ENCODE peak calls at places on chromosomes 6 and 20, in five cellular contexts. E is testis, O is cardiac fibroblast, F is H1, N is fibroblast of lung. P is an unnamed sample.

GRCh38 chr6:3195695-3196497 is 31.6 kb downstream of the TUBB2B start:
- DNase-seq in E (peak), O (no peak), F (peak), N (peak), P (no peak)

GRCh38 chr6:27297484-27297856 is 14.6 kb downstream of the POM121L2 start:
- DNase-seq in E (no peak), O (no peak), F (no peak), N (no peak), P (no peak)

GRCh38 chr20:20076297-20077065 is 24.1 kb downstream of the CFAP61 start:
- DNase-seq in E (no peak), O (peak), F (no peak), N (peak), P (peak)

GRCh38 chr20:20002101-20002998 is 14.8 kb upstream of the NAA20 start:
- DNase-seq in E (no peak), O (peak), F (no peak), N (no peak), P (peak)

GRCh38 chr6:83221886-83222479 is 28.8 kb downstream of the RWDD2A start:
- DNase-seq in E (no peak), O (peak), F (no peak), N (peak), P (peak)

GRCh38 chr6:123417411-123417810 is 219.3 kb downstream of the TRDN start:
- DNase-seq in E (no peak), O (no peak), F (no peak), N (no peak), P (no peak)

GRCh38 chr6:135251964-135252429 is 70.9 kb downstream of the MYB start:
- DNase-seq in E (no peak), O (no peak), F (no peak), N (peak), P (peak)

GRCh38 chr20:56445130-56445529 is 23.3 kb upstream of the RTF2 start:
- DNase-seq in E (no peak), O (no peak), F (no peak), N (no peak), P (no peak)

GRCh38 chr6:143337201-143337949 is 113.1 kb downstream of the ADAT2 start:
- DNase-seq in E (peak), O (peak), F (peak), N (no peak), P (peak)

GRCh38 chr20:63567382-63568169 is 6.5 kb downstream of the HELZ2 start:
- DNase-seq in E (no peak), O (no peak), F (no peak), N (no peak), P (no peak)

GRCh38 chr6:150907385-150907784 is 41.9 kb downstream of the MTHFD1L start:
- DNase-seq in E (peak), O (peak), F (no peak), N (no peak), P (no peak)

GRCh38 chr6:90370493-90370959 is 73.9 kb upstream of the BACH2 start:
- DNase-seq in E (no peak), O (no peak), F (no peak), N (peak), P (no peak)

GRCh38 chr6:64713175-64713574 is 993.9 kb downstream of the EYS start:
- DNase-seq in E (no peak), O (no peak), F (no peak), N (no peak), P (no peak)

GRCh38 chr6:33761922-33762629 is 15.4 kb upstream of the IP6K3 start:
- DNase-seq in E (peak), O (peak), F (peak), N (no peak), P (peak)

GRCh38 chr20:1674361-1674760 is 16.8 kb upstream of the SIRPG start:
- DNase-seq in E (no peak), O (no peak), F (peak), N (no peak), P (no peak)

GRCh38 chr6:48397887-48398286 is 286.9 kb upstream of the PTCHD4 start:
- DNase-seq in E (no peak), O (no peak), F (no peak), N (no peak), P (no peak)

GRCh38 chr6:144582939-144583613 is 297.9 kb downstream of the UTRN start:
- DNase-seq in E (peak), O (peak), F (peak), N (peak), P (no peak)

GRCh38 chr20:1327241-1327653 is 1.7 kb downstream of the SDCBP2 start:
- DNase-seq in E (peak), O (peak), F (peak), N (peak), P (peak)

GRCh38 chr20:19889011-19889953 is 127.9 kb upstream of the NAA20 start:
- DNase-seq in E (peak), O (peak), F (no peak), N (peak), P (peak)

GRCh38 chr20:31713312-31714049 is 9.2 kb downstream of the BCL2L1 start:
- DNase-seq in E (peak), O (peak), F (no peak), N (peak), P (peak)

DNA sequence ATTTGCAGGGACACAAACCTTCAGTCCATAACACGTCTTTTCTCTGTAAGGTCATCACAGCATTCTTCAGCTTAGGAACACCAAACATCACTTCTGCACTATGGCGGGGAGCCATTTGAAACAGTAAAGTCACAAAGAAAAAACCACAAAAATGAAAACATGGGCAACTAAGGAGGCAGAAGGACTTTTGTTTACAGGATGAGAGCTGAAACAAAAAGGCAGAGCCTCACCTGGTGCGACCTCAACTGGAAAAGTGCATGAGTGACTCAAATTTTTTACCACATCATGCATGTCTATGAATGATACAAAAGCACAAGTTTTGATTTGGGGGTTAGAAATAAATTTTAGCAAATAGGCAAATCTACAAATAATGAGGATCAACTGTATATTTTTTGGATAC is 68.2 kb upstream of the TNFAIP3 start:
- DNase-seq in E (no peak), O (no peak), F (no peak), N (peak), P (peak)
- H3K4me3 ChIP-seq in E (no peak), O (no peak), F (no peak), N (no peak), P (no peak)

GRCh38 chr20:45083127-45083526 is 17.8 kb downstream of the KCNS1 start:
- DNase-seq in E (no peak), O (no peak), F (no peak), N (no peak), P (no peak)

GRCh38 chr20:45085289-45085688 is 15.6 kb downstream of the KCNS1 start:
- DNase-seq in E (no peak), O (no peak), F (no peak), N (no peak), P (no peak)

GRCh38 chr20:45077559-45077958 is 23.4 kb downstream of the KCNS1 start:
- DNase-seq in E (no peak), O (no peak), F (no peak), N (no peak), P (no peak)

GRCh38 chr20:45082468-45082867 is 18.5 kb downstream of the KCNS1 start:
- DNase-seq in E (no peak), O (no peak), F (no peak), N (no peak), P (no peak)

DNA sequence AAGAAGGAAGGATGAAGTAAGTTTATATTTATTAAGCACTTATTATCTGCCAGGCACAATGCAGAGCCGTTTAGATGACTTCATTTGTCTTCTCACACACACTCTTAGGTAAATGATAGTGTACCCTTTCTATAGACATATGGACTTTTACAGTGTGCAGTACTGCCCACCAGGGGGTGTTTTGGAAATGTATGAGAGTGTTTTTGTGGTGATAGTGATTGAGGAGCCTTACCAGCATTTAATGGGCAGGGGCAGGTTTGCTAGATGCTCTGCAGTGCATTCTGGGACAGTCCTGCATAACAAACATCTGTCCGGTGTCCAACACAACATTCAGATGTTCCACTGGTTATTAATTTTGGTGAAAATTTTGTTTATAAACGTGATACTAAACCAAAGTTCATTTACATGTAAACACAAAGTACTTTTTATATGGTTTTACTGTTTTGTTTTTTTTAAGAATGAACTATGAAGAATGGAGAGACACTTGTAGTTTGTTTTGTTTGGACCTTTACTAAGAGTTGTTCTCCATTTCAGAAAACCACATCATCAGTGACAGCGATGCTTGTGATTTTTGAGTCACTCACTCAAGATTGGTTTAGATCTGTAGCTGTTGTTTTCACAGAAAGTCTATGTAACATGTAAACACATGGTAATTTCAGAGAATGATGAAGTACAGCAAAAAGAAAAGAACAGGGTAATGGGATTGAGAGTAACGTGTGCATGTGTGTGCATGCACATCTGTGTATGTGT is 19.9 kb downstream of the KCNS1 start:
- DNase-seq in E (no peak), O (no peak), F (no peak), N (no peak), P (no peak)
- TF ChIP-seq CTCF in E (peak), O (peak), F (peak), N (peak), P (peak)

GRCh38 chr20:36835025-36835424 is 40.9 kb upstream of the TLDC2 start:
- DNase-seq in E (no peak), O (no peak), F (no peak), N (no peak), P (no peak)

GRCh38 chr20:36835453-36836198 is 40.3 kb upstream of the TLDC2 start:
- DNase-seq in E (peak), O (peak), F (peak), N (peak), P (peak)

GRCh38 chr20:36833275-36834020 is 42.5 kb upstream of the TLDC2 start:
- DNase-seq in E (peak), O (no peak), F (no peak), N (no peak), P (peak)

GRCh38 chr20:36839150-36839549 is 36.8 kb upstream of the TLDC2 start:
- DNase-seq in E (no peak), O (no peak), F (no peak), N (no peak), P (no peak)

GRCh38 chr20:36836591-36837329 is 39.2 kb upstream of the TLDC2 start:
- DNase-seq in E (peak), O (peak), F (peak), N (no peak), P (peak)
- H3K4me3 ChIP-seq in E (no peak), O (no peak), F (no peak), N (no peak), P (no peak)

DNA sequence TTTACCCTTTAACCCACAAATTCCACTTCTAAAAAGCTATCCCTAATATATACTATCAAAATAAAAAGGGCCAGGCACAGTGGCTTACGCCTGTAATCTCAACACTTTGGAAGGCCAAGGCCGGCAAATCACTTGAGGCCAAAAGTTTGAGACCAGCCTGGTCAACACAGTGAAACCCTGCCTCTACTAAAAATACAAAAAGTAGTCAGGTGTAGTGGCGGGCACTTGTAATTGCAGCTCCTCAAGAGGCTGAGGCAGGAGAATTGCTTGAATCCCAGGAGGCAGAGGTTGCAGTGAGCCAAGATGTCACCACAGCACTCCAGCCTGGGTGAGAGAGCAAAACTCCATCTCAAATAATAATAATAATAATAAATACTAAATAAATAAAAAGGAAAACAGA is 82.5 kb downstream of the TRIM27 start:
- DNase-seq in E (no peak), O (no peak), F (no peak), N (no peak), P (no peak)
- TF ChIP-seq CTCF in E (no peak), O (no peak), F (peak), N (no peak), P (no peak)

GRCh38 chr6:28586273-28586672 is 60.6 kb downstream of the GPX5 start:
- DNase-seq in E (peak), O (no peak), F (no peak), N (peak), P (no peak)

GRCh38 chr6:28587746-28588075 is 62.0 kb downstream of the GPX5 start:
- DNase-seq in E (no peak), O (no peak), F (no peak), N (peak), P (no peak)

GRCh38 chr6:28587011-28587745 is 61.5 kb downstream of the GPX5 start:
- DNase-seq in E (peak), O (peak), F (peak), N (peak), P (no peak)

GRCh38 chr6:28589952-28590340 is 64.3 kb downstream of the GPX5 start:
- DNase-seq in E (no peak), O (no peak), F (peak), N (peak), P (no peak)

DNA sequence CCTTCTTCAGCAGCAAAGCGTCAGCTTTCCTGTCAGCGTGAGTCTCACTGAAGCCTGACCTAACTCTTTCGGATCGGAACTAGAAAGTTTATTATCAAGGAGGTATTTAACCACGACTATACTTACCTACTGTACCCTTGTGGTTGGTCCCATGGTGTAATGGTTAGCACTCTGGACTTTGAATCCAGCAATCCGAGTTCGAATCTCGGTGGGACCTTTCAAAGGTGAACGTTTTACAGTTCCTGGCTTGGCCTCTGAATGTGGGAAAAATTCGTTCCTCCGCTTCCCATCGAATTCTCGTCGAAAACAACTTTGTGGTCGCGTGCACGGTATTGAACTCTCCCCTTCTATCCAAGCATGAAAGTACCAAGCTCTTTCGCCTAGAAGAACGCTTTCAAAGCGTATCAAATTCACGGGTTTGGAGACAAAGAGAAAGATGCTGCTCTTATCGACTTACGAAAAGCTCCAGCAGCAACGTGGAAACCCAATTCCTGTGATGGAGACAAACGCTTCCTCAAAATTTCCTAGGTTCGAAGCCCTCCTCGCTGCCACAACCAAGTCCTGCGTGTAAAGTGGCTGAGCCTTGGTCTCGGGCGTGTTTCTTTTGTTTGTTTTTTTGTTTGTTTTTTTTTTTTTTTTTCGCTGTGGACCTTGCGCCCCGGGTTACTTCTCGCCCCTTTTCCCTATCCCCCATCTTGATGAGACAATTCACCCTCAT is 63.7 kb downstream of the GPX5 start:
- DNase-seq in E (peak), O (peak), F (peak), N (peak), P (peak)
- H3K4me3 ChIP-seq in E (peak), O (peak), F (peak), N (peak), P (peak)

GRCh38 chr6:31918069-31918725 is 9.3 kb upstream of the C2 start:
- DNase-seq in E (no peak), O (peak), F (no peak), N (no peak), P (peak)

GRCh38 chr6:31920803-31921202 is 6.7 kb upstream of the C2 start:
- DNase-seq in E (no peak), O (peak), F (no peak), N (no peak), P (peak)

GRCh38 chr6:31927242-31927867 is at the start of gene C2:
- DNase-seq in E (no peak), O (no peak), F (no peak), N (no peak), P (no peak)

GRCh38 chr6:31919624-31920303 is 7.8 kb upstream of the C2 start:
- DNase-seq in E (no peak), O (no peak), F (no peak), N (no peak), P (no peak)

DNA sequence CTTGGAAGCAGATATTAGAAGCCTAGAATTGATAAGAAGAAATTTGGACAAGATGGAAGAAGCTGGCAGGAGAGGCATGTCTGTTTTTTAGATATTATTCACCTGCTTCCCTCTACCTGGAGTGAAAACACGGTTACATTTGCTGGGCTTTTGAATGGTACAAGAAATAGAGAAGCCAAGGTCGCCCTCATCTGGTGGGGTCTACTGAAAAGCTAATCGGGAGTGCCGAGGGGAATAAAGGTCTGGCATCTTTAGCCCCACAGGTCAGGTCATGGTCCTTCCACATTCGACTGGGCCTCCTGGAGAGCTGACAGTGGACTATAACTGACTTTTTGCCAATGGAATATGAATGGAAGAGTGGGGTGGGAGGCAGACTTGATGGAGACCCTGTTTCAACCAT is 4.6 kb upstream of the C2 start:
- DNase-seq in E (peak), O (no peak), F (no peak), N (no peak), P (peak)
- TF ChIP-seq CTCF in E (no peak), O (no peak), F (peak), N (peak), P (peak)

P was measured in fibroblast of villous mesenchyme.